ENCODE peak calls at places on chromosome 10, in seven cellular contexts. E is left ventricle myocardium inferior; Y is substantia nigra; D is activated T-helper 1 cell treated with anti-CD3 and anti-CD28 coated beads, Interleukin-2, amount 50 U/mL, for 16 hours; N is cardiac fibroblast; J is NCI-H1417; Q is activated CD8-positive, alpha-beta memory T cell treated with anti-CD3 and anti-CD28 coated beads for 24 hours. V is an unnamed sample.

GRCh38 chr10:1400129-1400865 is 337.0 kb downstream of the ADARB2 start:
- DNase-seq in E (no peak), Y (no peak), D (no peak), N (no peak), J (no peak), Q (peak; percentile 32), V (no peak)

GRCh38 chr10:33937987-33938386 is 603.5 kb upstream of the NRP1 start:
- DNase-seq in E (no peak), Y (no peak), D (no peak), N (no peak), J (no peak), Q (no peak), V (no peak)

GRCh38 chr10:13100349-13101294 is 659 bp downstream of the OPTN start:
- DNase-seq in E (peak; percentile 31), Y (no peak), D (no peak), N (peak; percentile 49), J (no peak), Q (peak; percentile 72), V (peak; percentile 31)

GRCh38 chr10:132368881-132369635 is 27.9 kb upstream of the PWWP2B start:
- DNase-seq in E (no peak), Y (no peak), D (no peak), N (peak; percentile 35), J (no peak), Q (no peak), V (peak; percentile 55)

GRCh38 chr10:99629625-99629978 is 9.4 kb upstream of the SLC25A28 start:
- DNase-seq in E (no peak), Y (no peak), D (no peak), N (no peak), J (no peak), Q (no peak), V (no peak)

GRCh38 chr10:59709472-59710125 is at the start of gene SLC16A9:
- DNase-seq in E (peak; percentile 47), Y (peak; percentile 51), D (no peak), N (peak; percentile 53), J (peak; percentile 1), Q (peak; percentile 75), V (peak; percentile 64)

GRCh38 chr10:133309720-133310398 is 1.1 kb downstream of the ZNF511 start:
- DNase-seq in E (peak; percentile 33), Y (no peak), D (no peak), N (no peak), J (peak; percentile 37), Q (no peak), V (no peak)

GRCh38 chr10:103592186-103593021 is 98.9 kb downstream of the NEURL1 start:
- DNase-seq in E (no peak), Y (no peak), D (no peak), N (peak; percentile 41), J (peak; percentile 5), Q (peak; percentile 77), V (peak; percentile 85)

GRCh38 chr10:118799779-118800178 is 45.0 kb upstream of the CACUL1 start:
- DNase-seq in E (no peak), Y (no peak), D (no peak), N (peak; percentile 72), J (no peak), Q (no peak), V (no peak)

GRCh38 chr10:93867481-93867880 is 26.3 kb upstream of the SLC35G1 start:
- DNase-seq in E (no peak), Y (no peak), D (no peak), N (no peak), J (no peak), Q (no peak), V (no peak)

GRCh38 chr10:78304091-78305045 is 270.7 kb downstream of the RPS24 start:
- DNase-seq in E (no peak), Y (no peak), D (no peak), N (no peak), J (no peak), Q (peak; percentile 54), V (no peak)

GRCh38 chr10:100014129-100014762 is 4.5 kb upstream of the DNMBP start:
- DNase-seq in E (no peak), Y (no peak), D (no peak), N (no peak), J (peak; percentile 83), Q (no peak), V (no peak)

GRCh38 chr10:62323751-62324150 is 50.4 kb upstream of the ZNF365 start:
- DNase-seq in E (no peak), Y (no peak), D (no peak), N (peak; percentile 27), J (no peak), Q (no peak), V (no peak)

GRCh38 chr10:71933651-71934050 is 30.5 kb upstream of the CHST3 start:
- DNase-seq in E (no peak), Y (no peak), D (no peak), N (no peak), J (no peak), Q (peak; percentile 65), V (no peak)

GRCh38 chr10:71831646-71832552 is 19.2 kb downstream of the PSAP start:
- DNase-seq in E (no peak), Y (no peak), D (no peak), N (peak; percentile 82), J (no peak), Q (no peak), V (no peak)

GRCh38 chr10:115706482-115707076 is 566.4 kb downstream of the GFRA1 start:
- DNase-seq in E (no peak), Y (no peak), D (no peak), N (peak; percentile 62), J (peak; percentile 7), Q (no peak), V (no peak)

GRCh38 chr10:52334595-52334994 is 20.5 kb downstream of the DKK1 start:
- DNase-seq in E (no peak), Y (no peak), D (no peak), N (peak; percentile 57), J (no peak), Q (no peak), V (no peak)

GRCh38 chr10:60796481-60796880 is 18.2 kb downstream of the CDK1 start:
- DNase-seq in E (no peak), Y (no peak), D (no peak), N (no peak), J (no peak), Q (no peak), V (no peak)

V was measured in hepatic stellate cell.